ENCODE peak calls at places on chromosomes 13 and 19, in ten cellular contexts. U, D, P, L, I, M, R, K, G and F are unnamed samples. For H3K36me3, the result is how much of the 10 kb centered on the place peaks cover.

GRCh38 chr19:501646-502045 is 5.4 kb downstream of the MADCAM1 start:
- DNase-seq in U (no peak), D (no peak), P (no peak), L (no peak), I (no peak), M (no peak), R (no peak), K (no peak), G (no peak), F (no peak)

GRCh38 chr13:28229522-28229921 is 91.2 kb downstream of the PAN3 start:
- DNase-seq in U (no peak), D (no peak), P (no peak), L (no peak), I (no peak), M (no peak), R (no peak), K (no peak), G (no peak), F (no peak)

GRCh38 chr13:45178349-45179142 is 22.3 kb downstream of the KCTD4 start:
- DNase-seq in U (no peak), D (peak), P (no peak), L (peak), I (no peak), M (no peak), R (peak), K (no peak), G (no peak), F (no peak)

GRCh38 chr13:97849305-97849704 is 104.2 kb upstream of the IPO5 start:
- DNase-seq in U (no peak), D (peak), P (no peak), L (peak), I (no peak), M (no peak), R (peak), K (peak), G (no peak), F (no peak)

GRCh38 chr19:45476349-45476717 is 8.5 kb downstream of the FOSB start:
- DNase-seq in U (no peak), D (peak), P (no peak), L (no peak), I (no peak), M (no peak), R (no peak), K (no peak), G (no peak), F (no peak)

GRCh38 chr13:46804391-46804815 is 7.4 kb upstream of the ESD start:
- DNase-seq in U (no peak), D (peak), P (no peak), L (peak), I (no peak), M (no peak), R (peak), K (peak), G (no peak), F (no peak)

GRCh38 chr19:32675720-32676185 is at the start of gene RGS9BP:
- DNase-seq in U (peak), D (peak), P (peak), L (peak), I (peak), M (peak), R (peak), K (peak), G (peak), F (peak)

GRCh38 chr13:112990783-112991182 is 21.8 kb downstream of the MCF2L start:
- DNase-seq in U (no peak), D (no peak), P (no peak), L (no peak), I (peak), M (no peak), R (no peak), K (peak), G (no peak), F (peak)

GRCh38 chr19:16068696-16069259 is 7.5 kb upstream of the TPM4 start:
- DNase-seq in U (peak), D (no peak), P (no peak), L (no peak), I (no peak), M (no peak), R (peak), K (no peak), G (no peak), F (no peak)

GRCh38 chr13:85597790-85598500 is 201.3 kb downstream of the SLITRK6 start:
- DNase-seq in U (no peak), D (peak), P (no peak), L (no peak), I (no peak), M (no peak), R (no peak), K (no peak), G (no peak), F (no peak)

GRCh38 chr19:46296722-46297431 is at the start of gene HIF3A:
- DNase-seq in U (peak), D (no peak), P (no peak), L (no peak), I (peak), M (peak), R (no peak), K (peak), G (peak), F (peak)

GRCh38 chr13:44410328-44410859 is 36.8 kb downstream of the SERP2 start:
- DNase-seq in U (no peak), D (no peak), P (no peak), L (no peak), I (peak), M (peak), R (no peak), K (no peak), G (no peak), F (no peak)

GRCh38 chr13:100872761-100873160 is 198.2 kb upstream of the TMTC4 start:
- DNase-seq in U (no peak), D (peak), P (no peak), L (no peak), I (no peak), M (no peak), R (no peak), K (no peak), G (no peak), F (no peak)

GRCh38 chr13:34883381-34883780 is 58.7 kb upstream of the NBEA start:
- DNase-seq in U (no peak), D (no peak), P (no peak), L (no peak), I (no peak), M (no peak), R (no peak), K (no peak), G (no peak), F (no peak)

GRCh38 chr19:43489310-43489709 is 15.2 kb downstream of the PHLDB3 start:
- DNase-seq in U (no peak), D (no peak), P (no peak), L (no peak), I (no peak), M (no peak), R (no peak), K (no peak), G (no peak), F (no peak)

GRCh38 chr13:81745391-81745790 is 1404.5 kb upstream of the SPRY2 start:
- DNase-seq in U (no peak), D (no peak), P (no peak), L (no peak), I (no peak), M (no peak), R (no peak), K (no peak), G (no peak), F (no peak)

GRCh38 chr13:101489635-101490034 is 37.2 kb downstream of the ITGBL1 start:
- DNase-seq in U (no peak), D (peak), P (no peak), L (no peak), I (no peak), M (no peak), R (peak), K (no peak), G (no peak), F (no peak)

GRCh38 chr13:83825676-83826075 is 56.6 kb downstream of the SLITRK1 start:
- DNase-seq in U (no peak), D (no peak), P (no peak), L (no peak), I (no peak), M (no peak), R (no peak), K (no peak), G (no peak), F (no peak)

GRCh38 chr13:106318941-106319411 is 216.5 kb downstream of the EFNB2 start:
- DNase-seq in U (no peak), D (peak), P (no peak), L (no peak), I (no peak), M (no peak), R (peak), K (peak), G (no peak), F (no peak)

GRCh38 chr19:45528149-45528743 is 21.0 kb downstream of the VASP start:
- DNase-seq in U (no peak), D (peak), P (no peak), L (no peak), I (no peak), M (no peak), R (peak), K (peak), G (no peak), F (peak)

GRCh38 chr19:10419200-10419645 is 1.1 kb upstream of the PDE4A start:
- DNase-seq in U (no peak), D (no peak), P (no peak), L (no peak), I (no peak), M (no peak), R (no peak), K (no peak), G (no peak), F (no peak)

GRCh38 chr13:88925954-88926353 is 1254.8 kb downstream of the SLITRK5 start:
- DNase-seq in U (no peak), D (no peak), P (no peak), L (no peak), I (no peak), M (no peak), R (no peak), K (no peak), G (no peak), F (no peak)

GRCh38 chr19:13154911-13155471 is 4.8 kb downstream of the IER2 start:
- DNase-seq in U (peak), D (peak), P (no peak), L (peak), I (peak), M (peak), R (peak), K (peak), G (no peak), F (peak)

GRCh38 chr19:16661480-16662034 is 618 bp downstream of the TMEM38A start:
- DNase-seq in U (peak), D (no peak), P (peak), L (no peak), I (peak), M (peak), R (no peak), K (no peak), G (peak), F (no peak)

GRCh38 chr19:27774827-27775226 is 1438.1 kb downstream of the UQCRFS1 start:
- DNase-seq in U (no peak), D (no peak), P (no peak), L (peak), I (no peak), M (no peak), R (peak), K (peak), G (no peak), F (no peak)

GRCh38 chr13:114069376-114070097 is 62.9 kb downstream of the RASA3 start:
- DNase-seq in U (no peak), D (no peak), P (no peak), L (no peak), I (peak), M (no peak), R (no peak), K (no peak), G (no peak), F (no peak)

GRCh38 chr19:13544423-13544822 is 38.1 kb upstream of the CACNA1A start:
- DNase-seq in U (no peak), D (no peak), P (no peak), L (no peak), I (no peak), M (no peak), R (no peak), K (no peak), G (no peak), F (no peak)

GRCh38 chr13:43411211-43411610 is 375.6 kb downstream of the ENOX1 start:
- DNase-seq in U (no peak), D (no peak), P (no peak), L (no peak), I (no peak), M (no peak), R (no peak), K (no peak), G (no peak), F (no peak)

GRCh38 chr19:4662812-4663211 is 7.3 kb downstream of the MYDGF start:
- DNase-seq in U (no peak), D (no peak), P (no peak), L (no peak), I (no peak), M (no peak), R (no peak), K (no peak), G (no peak), F (no peak)
- H3K36me3 ChIP-seq in U (half or more), D (half or more), P (half or more), L (under half), I (under half), M (half or more), R (half or more), K (under half), G (half or more), F (under half)

DNA sequence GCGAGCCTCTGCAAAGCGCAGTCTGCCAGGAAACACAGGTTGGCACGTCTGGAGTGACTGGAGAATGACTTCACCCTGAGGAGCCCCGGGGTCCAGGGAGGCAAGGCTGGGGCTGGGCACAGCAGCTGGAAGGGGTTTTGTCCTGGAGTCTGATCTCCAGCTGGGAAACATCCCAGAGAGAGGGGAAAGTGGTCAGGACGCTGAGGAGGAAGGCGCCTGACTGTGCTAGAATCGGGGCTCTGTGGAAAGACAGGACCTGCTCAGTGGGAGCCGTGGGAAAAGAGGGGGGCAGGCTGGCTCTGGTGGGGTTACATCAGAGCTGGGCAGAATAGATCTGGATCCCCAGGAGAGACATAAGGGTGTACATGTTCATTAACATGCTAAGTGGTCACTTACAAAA is 106.7 kb downstream of the COL4A1 start:
- DNase-seq in U (no peak), D (no peak), P (no peak), L (no peak), I (no peak), M (peak), R (no peak), K (no peak), G (no peak), F (no peak)
- H3K36me3 ChIP-seq in U (half or more), D (half or more), P (half or more), L (under half), I (under half), M (half or more), R (under half), K (under half), G (half or more), F (under half)

GRCh38 chr19:3493651-3494050 is 6.8 kb downstream of the DOHH start:
- DNase-seq in U (no peak), D (no peak), P (no peak), L (no peak), I (no peak), M (no peak), R (no peak), K (no peak), G (no peak), F (no peak)

GRCh38 chr19:3496392-3497273 is 3.8 kb downstream of the DOHH start:
- DNase-seq in U (no peak), D (no peak), P (no peak), L (no peak), I (no peak), M (no peak), R (no peak), K (no peak), G (no peak), F (no peak)

GRCh38 chr19:3492919-3493318 is 7.6 kb downstream of the DOHH start:
- DNase-seq in U (no peak), D (no peak), P (no peak), L (no peak), I (no peak), M (no peak), R (no peak), K (no peak), G (no peak), F (no peak)

GRCh38 chr19:3494051-3494450 is 6.4 kb downstream of the DOHH start:
- DNase-seq in U (no peak), D (no peak), P (no peak), L (no peak), I (no peak), M (no peak), R (no peak), K (peak), G (no peak), F (no peak)

DNA sequence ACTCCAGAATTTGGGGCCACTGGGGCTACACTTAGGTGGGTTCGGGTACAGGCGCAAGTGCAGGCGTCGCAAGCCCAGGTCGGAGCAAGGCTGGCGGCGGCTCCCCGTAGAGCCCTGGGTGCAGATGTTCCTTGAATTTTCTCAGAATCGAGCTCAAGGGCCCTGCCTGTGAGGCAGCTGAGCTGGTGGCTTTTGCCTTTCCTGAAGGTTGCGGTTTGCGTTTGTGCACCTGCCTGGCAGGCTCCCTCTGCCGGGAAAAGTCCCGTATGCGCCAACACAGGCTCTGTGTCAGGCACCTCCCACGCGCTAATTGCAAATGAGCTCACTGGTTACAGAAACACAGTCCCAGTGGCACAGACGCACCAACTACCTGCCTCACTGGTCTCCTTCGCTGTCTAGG is 5.9 kb downstream of the DOHH start:
- DNase-seq in U (no peak), D (no peak), P (no peak), L (no peak), I (no peak), M (no peak), R (no peak), K (no peak), G (no peak), F (no peak)
- H3K36me3 ChIP-seq in U (half or more), D (under half), P (under half), L (under half), I (under half), M (half or more), R (under half), K (under half), G (under half), F (under half)

DNA sequence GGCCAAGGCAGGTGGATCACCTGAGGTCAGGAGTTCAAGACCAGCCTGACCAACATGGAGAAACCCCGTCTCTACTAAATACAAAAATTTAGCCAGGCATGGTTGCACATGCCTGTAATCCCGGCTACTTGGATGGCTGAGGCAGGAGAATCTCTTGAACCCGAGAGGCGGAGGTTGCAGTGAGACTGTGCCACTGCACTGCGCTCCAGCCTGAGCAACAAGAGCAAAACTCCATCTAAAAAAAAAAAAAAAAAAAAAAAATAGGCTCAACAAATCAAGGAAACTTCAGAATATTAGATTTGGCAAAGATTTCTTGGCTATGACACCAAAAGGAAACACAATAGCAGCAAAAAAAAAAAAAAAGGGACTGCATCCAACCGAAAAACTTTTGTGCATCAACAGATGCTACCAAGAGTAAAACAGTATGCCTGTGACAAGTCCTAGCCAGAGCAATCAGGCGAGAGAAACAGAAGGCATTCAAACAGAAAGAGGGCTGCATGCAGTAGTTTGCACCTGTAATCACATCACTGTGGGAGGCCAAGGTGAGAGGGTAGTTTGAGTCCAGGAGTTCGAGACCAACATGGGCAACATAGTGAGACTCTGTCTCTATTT is 23.8 kb downstream of the ZNF160 start:
- DNase-seq in U (no peak), D (no peak), P (no peak), L (no peak), I (no peak), M (no peak), R (no peak), K (no peak), G (no peak), F (no peak)
- H3K36me3 ChIP-seq in U (under half), D (under half), P (under half), L (under half), I (half or more), M (half or more), R (half or more), K (under half), G (under half), F (under half)

DNA sequence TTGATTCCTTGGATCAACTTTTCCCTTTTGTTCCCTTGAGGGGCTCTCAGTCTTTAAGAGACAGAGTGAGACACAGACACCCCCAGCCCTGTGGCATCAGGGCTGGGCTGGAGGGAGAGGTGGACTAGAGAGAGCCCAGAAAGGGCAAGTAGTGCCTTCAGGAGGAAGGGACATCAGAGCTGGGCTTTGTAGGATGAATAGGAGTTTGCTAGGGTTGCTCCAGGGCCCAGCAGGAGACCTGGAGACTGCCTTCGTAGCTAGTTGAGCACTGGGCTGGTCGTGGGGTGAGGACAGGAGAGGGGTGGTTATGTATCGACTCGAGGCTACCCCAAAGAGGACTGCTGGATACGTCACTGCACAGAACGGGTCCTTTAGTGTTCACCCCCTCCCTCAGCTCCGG is 5.4 kb downstream of the MAP1S start:
- DNase-seq in U (no peak), D (no peak), P (no peak), L (no peak), I (no peak), M (no peak), R (no peak), K (no peak), G (no peak), F (no peak)
- H3K36me3 ChIP-seq in U (half or more), D (half or more), P (half or more), L (under half), I (under half), M (half or more), R (under half), K (under half), G (under half), F (under half)

DNA sequence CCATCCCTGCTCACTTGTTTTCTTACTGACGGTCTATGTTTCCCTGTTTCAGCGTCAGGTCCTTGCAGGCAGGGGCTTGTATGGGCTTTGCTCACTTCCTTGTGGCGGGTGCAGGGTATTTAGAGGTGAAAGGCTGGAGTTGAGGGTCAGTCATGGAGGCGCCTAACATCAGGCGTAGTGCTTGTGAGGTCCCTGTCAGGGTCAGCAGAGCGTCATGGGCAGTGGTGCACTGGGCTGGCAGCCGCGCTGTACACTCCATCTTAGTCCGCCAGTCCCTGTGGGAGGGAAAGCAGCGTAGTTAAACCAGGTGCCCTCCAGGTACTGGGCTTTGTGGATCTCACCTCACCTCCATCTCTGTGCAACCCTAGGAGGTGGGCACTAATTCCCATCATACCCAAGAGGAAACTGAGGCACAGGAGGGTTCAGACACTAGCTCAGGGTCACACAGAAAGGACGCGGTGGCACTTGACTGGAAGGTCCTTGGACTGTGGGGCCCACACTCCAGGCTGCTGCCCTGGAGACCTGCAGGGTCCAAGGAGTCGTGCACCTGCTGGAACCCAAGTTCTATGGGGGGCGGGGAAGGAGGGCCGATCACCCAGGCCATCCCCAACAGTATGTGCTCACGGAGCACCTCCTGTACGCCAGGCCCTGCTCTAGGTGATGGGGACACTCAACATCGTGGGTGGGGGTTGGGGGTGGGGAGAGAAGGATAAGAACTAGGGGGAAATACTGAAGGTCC is 4.6 kb downstream of the GRAMD1A start:
- DNase-seq in U (peak), D (no peak), P (no peak), L (no peak), I (no peak), M (no peak), R (no peak), K (no peak), G (no peak), F (no peak)
- H3K36me3 ChIP-seq in U (under half), D (under half), P (under half), L (under half), I (under half), M (under half), R (under half), K (under half), G (under half), F (under half)

GRCh38 chr19:19460258-19460731 is 54.8 kb downstream of the GATAD2A start:
- DNase-seq in U (peak), D (peak), P (no peak), L (no peak), I (no peak), M (no peak), R (no peak), K (no peak), G (no peak), F (no peak)
- H3K36me3 ChIP-seq in U (under half), D (under half), P (under half), L (under half), I (under half), M (under half), R (under half), K (under half), G (under half), F (under half)